ENCODE peak calls at places on chromosomes 7 and 10, in four cellular contexts. U is stomach, P is WERI-Rb-1, Z is left lung. Q is an unnamed sample. For H3K27me3, the result is how much of the 10 kb centered on the place peaks cover.

GRCh38 chr10:1726861-1727260 is 10.5 kb downstream of the ADARB2 start:
- DNase-seq in P (no peak), U (no peak), Z (no peak), Q (no peak)

GRCh38 chr10:96502561-96503267 is 11.0 kb downstream of the TLL2 start:
- DNase-seq in Z (no peak), U (no peak), P (no peak), Q (no peak)

GRCh38 chr7:70383947-70384475 is 747.9 kb upstream of the GALNT17 start:
- DNase-seq in U (no peak), P (no peak), Z (no peak), Q (no peak)

GRCh38 chr10:103598654-103599115 is 105.2 kb downstream of the NEURL1 start:
- DNase-seq in U (peak), Z (no peak), P (peak), Q (peak)

GRCh38 chr10:28494420-28494819 is 38.5 kb upstream of the WAC start:
- DNase-seq in P (no peak), Z (no peak), U (no peak), Q (no peak)

GRCh38 chr10:63670291-63670898 is 149.2 kb downstream of the REEP3 start:
- DNase-seq in P (peak), U (no peak), Z (no peak), Q (peak)

GRCh38 chr10:11724938-11725776 is 17.0 kb upstream of the ECHDC3 start:
- DNase-seq in P (peak), Z (no peak), U (no peak), Q (peak)

GRCh38 chr10:127928021-127928806 is 21.3 kb downstream of the PTPRE start:
- DNase-seq in P (peak), U (no peak), Z (no peak), Q (no peak)

GRCh38 chr10:132389631-132390454 is 7.2 kb upstream of the PWWP2B start:
- DNase-seq in U (no peak), P (peak), Z (peak), Q (peak)

GRCh38 chr10:72954596-72955569 is at the start of gene PLA2G12B:
- DNase-seq in U (no peak), P (no peak), Z (no peak), Q (no peak)

GRCh38 chr7:5701085-5701914 is 80.2 kb downstream of the RNF216 start:
- DNase-seq in Z (no peak), U (no peak), P (no peak), Q (no peak)

GRCh38 chr7:13467111-13467547 is 522.3 kb downstream of the ETV1 start:
- DNase-seq in P (no peak), Z (no peak), U (no peak), Q (no peak)

GRCh38 chr7:22672892-22673637 is 53.9 kb upstream of the IL6 start:
- DNase-seq in P (no peak), Z (no peak), U (no peak), Q (no peak)

GRCh38 chr10:109979215-109979614 is 28.6 kb upstream of the ADD3 start:
- DNase-seq in U (no peak), Z (no peak), P (no peak), Q (no peak)
- H3K4me3 ChIP-seq in U (no peak), Z (no peak), P (no peak), Q (no peak)

GRCh38 chr10:46560381-46560780 is 3.9 kb upstream of the GPRIN2 start:
- DNase-seq in P (peak), U (peak), Z (peak), Q (no peak)

GRCh38 chr10:46558141-46558410 is 1.6 kb upstream of the GPRIN2 start:
- DNase-seq in P (no peak), Z (no peak), U (no peak), Q (no peak)

GRCh38 chr10:46558411-46559185 is 2.1 kb upstream of the GPRIN2 start:
- DNase-seq in Z (peak), P (peak), U (peak), Q (no peak)

GRCh38 chr10:46560952-46561351 is 4.5 kb upstream of the GPRIN2 start:
- DNase-seq in P (no peak), Z (no peak), U (no peak), Q (no peak)

DNA sequence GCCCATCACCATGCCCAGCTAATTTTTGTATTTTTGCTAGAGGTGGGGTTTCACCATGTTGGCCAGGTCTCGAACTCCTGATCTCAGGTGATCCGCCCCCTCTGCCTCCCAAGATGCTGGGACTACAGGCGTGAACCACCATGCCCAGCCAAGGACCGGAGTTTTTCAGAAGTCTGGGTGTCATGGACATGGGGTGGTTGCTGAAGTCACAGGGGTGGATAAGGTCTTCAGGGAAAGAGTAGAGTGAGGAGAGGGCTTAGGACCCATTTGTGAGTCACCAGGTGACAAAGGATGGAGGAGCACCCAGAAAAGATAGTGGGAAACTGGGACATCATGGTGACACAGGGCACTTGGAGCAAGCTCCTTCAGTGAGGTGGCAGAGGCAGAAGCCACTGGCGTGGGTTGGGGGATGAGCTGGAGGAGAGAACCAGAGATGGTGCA is 2.8 kb upstream of the GPRIN2 start:
- DNase-seq in U (no peak), Z (peak), P (peak), Q (no peak)
- H3K27me3 ChIP-seq in U (half or more), Z (half or more), P (under half), Q (under half)

GRCh38 chr7:81235896-81236479 is 317.1 kb upstream of the SEMA3C start:
- DNase-seq in U (no peak), Z (no peak), P (no peak), Q (no peak)
- H3K4me3 ChIP-seq in U (no peak), Z (no peak), P (no peak), Q (no peak)

GRCh38 chr7:43110790-43111362 is 1.6 kb upstream of the HECW1 start:
- DNase-seq in Z (no peak), U (no peak), P (no peak), Q (no peak)

GRCh38 chr7:43112941-43113621 is 634 bp downstream of the HECW1 start:
- DNase-seq in Z (peak), U (no peak), P (peak), Q (peak)

GRCh38 chr7:43114451-43114765 is 2.0 kb downstream of the HECW1 start:
- DNase-seq in P (no peak), Z (no peak), U (no peak), Q (no peak)

GRCh38 chr7:43113622-43114450 is 1.4 kb downstream of the HECW1 start:
- DNase-seq in Z (no peak), P (no peak), U (no peak), Q (no peak)

GRCh38 chr7:43112088-43112940 is at the start of gene HECW1:
- DNase-seq in Z (peak), P (peak), U (no peak), Q (peak)
- H3K27me3 ChIP-seq in Z (half or more), P (half or more), U (half or more), Q (under half)

GRCh38 chr7:157799076-157799685 is 462.4 kb downstream of the DNAJB6 start:
- DNase-seq in Z (no peak), U (no peak), P (no peak), Q (no peak)
- H3K4me3 ChIP-seq in Z (no peak), U (no peak), P (no peak), Q (no peak)

DNA sequence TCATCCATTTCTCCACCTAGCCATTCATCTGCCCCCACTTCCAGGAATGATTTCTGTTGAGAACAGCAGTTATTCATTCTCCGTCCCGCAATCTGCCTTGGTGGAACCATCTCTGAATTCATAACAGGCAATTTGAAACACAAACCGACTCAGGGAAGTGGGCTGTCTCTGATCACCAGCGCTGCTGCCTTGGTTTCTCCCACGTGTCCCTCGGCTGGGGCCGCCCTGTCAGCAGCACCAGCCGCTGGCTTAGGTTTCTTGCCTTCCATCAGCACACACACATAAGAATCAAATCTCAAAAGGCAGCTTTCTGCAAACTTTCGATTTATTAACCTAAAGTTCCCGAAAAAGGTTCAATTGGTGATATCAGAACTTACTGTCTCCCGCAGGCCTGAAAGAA is 528.2 kb upstream of the NRP1 start:
- DNase-seq in U (no peak), Z (no peak), P (no peak), Q (no peak)
- H3K27me3 ChIP-seq in U (under half), Z (under half), P (under half), Q (under half)